ENCODE peak calls at places on chromosomes 11 and 22, in five cellular contexts. G is caudate nucleus, D is keratinocyte, F is sigmoid colon, B is pancreas. T is an unnamed sample.

GRCh38 chr22:20153945-20154344 is 3.1 kb upstream of the CCDC188 start:
- DNase-seq in B (no peak), G (no peak), F (no peak), D (no peak), T (no peak)

GRCh38 chr11:126233391-126233790 is 21.8 kb downstream of the FAM118B start:
- DNase-seq in G (no peak), F (no peak), D (no peak), B (no peak), T (no peak)

GRCh38 chr11:32881286-32881685 is 11.3 kb upstream of the QSER1 start:
- DNase-seq in B (no peak), F (no peak), G (no peak), D (no peak), T (no peak)

GRCh38 chr22:45127866-45128265 is 35.9 kb upstream of the NUP50 start:
- DNase-seq in F (no peak), G (no peak), D (peak), B (no peak), T (no peak)

GRCh38 chr22:34842630-34843029 is 223.3 kb upstream of the ISX start:
- DNase-seq in D (no peak), F (no peak), G (no peak), B (no peak), T (no peak)

GRCh38 chr22:28366856-28367255 is 312.8 kb downstream of the TTC28 start:
- DNase-seq in F (no peak), G (no peak), D (no peak), B (no peak), T (no peak)

GRCh38 chr11:93564895-93565294 is 21.7 kb upstream of the SMCO4 start:
- DNase-seq in F (no peak), D (no peak), G (no peak), B (no peak), T (no peak)

GRCh38 chr11:46248270-46249102 is 29.0 kb upstream of the CREB3L1 start:
- DNase-seq in D (peak), F (no peak), B (no peak), G (no peak), T (no peak)

GRCh38 chr22:35785181-35785923 is 67.7 kb downstream of the APOL5 start:
- DNase-seq in F (no peak), G (no peak), B (no peak), D (no peak), T (no peak)

GRCh38 chr11:15905334-15905733 is 451.0 kb downstream of the SOX6 start:
- DNase-seq in B (no peak), F (no peak), G (peak), D (no peak), T (no peak)

GRCh38 chr22:19868773-19869471 is 14.2 kb upstream of the GNB1L start:
- DNase-seq in F (peak), G (peak), B (no peak), D (no peak), T (peak)

GRCh38 chr11:135075740-135076139 is 663.7 kb upstream of the B3GAT1 start:
- DNase-seq in G (no peak), B (peak), D (peak), F (no peak), T (no peak)

GRCh38 chr22:35540600-35541253 is at the start of gene RASD2:
- DNase-seq in G (peak), D (no peak), F (peak), B (peak), T (no peak)

GRCh38 chr11:11937957-11938356 is 70.5 kb downstream of the DKK3 start:
- DNase-seq in G (no peak), D (no peak), F (no peak), B (no peak), T (no peak)

GRCh38 chr11:9613830-9614762 is 40.6 kb downstream of the WEE1 start:
- DNase-seq in B (peak), F (peak), G (peak), D (peak), T (peak)

GRCh38 chr22:41521166-41521565 is 23.1 kb downstream of the POLR3H start:
- DNase-seq in F (no peak), G (no peak), B (no peak), D (no peak), T (no peak)

GRCh38 chr11:123475478-123475877 is 45.4 kb downstream of the GRAMD1B start:
- DNase-seq in D (no peak), B (no peak), G (no peak), F (peak), T (no peak)

GRCh38 chr11:132278801-132279574 is 908.6 kb downstream of the NTM start:
- DNase-seq in D (no peak), B (no peak), F (no peak), G (no peak), T (no peak)

GRCh38 chr22:46318576-46318975 is 16.9 kb upstream of the TRMU start:
- DNase-seq in B (no peak), G (no peak), F (no peak), D (no peak), T (no peak)

GRCh38 chr22:29071261-29072045 is 1.4 kb upstream of the KREMEN1 start:
- DNase-seq in G (no peak), F (peak), D (peak), B (peak), T (no peak)

GRCh38 chr22:37481347-37481907 is 4.8 kb downstream of the MFNG start:
- DNase-seq in B (no peak), D (no peak), F (no peak), G (no peak), T (no peak)

GRCh38 chr11:110798231-110798630 is 86.0 kb upstream of the ARHGAP20 start:
- DNase-seq in F (no peak), B (no peak), D (no peak), G (no peak), T (no peak)

GRCh38 chr22:48959496-48959895 is 868.2 kb downstream of the BRD1 start:
- DNase-seq in B (peak), D (no peak), G (no peak), F (no peak), T (no peak)

GRCh38 chr11:130775306-130776043 is 140.8 kb downstream of the SNX19 start:
- DNase-seq in D (peak), F (no peak), B (no peak), G (no peak), T (no peak)

GRCh38 chr11:11441091-11441490 is 88.0 kb upstream of the CSNK2A3 start:
- DNase-seq in G (no peak), D (no peak), F (no peak), B (no peak), T (no peak)

GRCh38 chr22:37387793-37388192 is 39.5 kb downstream of the ELFN2 start:
- DNase-seq in F (no peak), B (no peak), D (no peak), G (no peak), T (no peak)

GRCh38 chr11:117218133-117218915 is 13.5 kb downstream of the PCSK7 start:
- DNase-seq in B (peak), F (peak), D (no peak), G (no peak), T (no peak)

GRCh38 chr11:120882237-120882636 is 141.7 kb upstream of the TBCEL start:
- DNase-seq in D (no peak), F (no peak), G (no peak), B (no peak), T (no peak)

GRCh38 chr11:120881591-120881990 is 142.3 kb upstream of the TBCEL start:
- DNase-seq in B (no peak), D (no peak), G (no peak), F (no peak), T (no peak)

GRCh38 chr11:120884290-120885020 is 139.4 kb upstream of the TBCEL start:
- DNase-seq in D (no peak), B (no peak), G (no peak), F (no peak), T (no peak)

GRCh38 chr11:120880791-120881190 is 143.1 kb upstream of the TBCEL start:
- DNase-seq in F (no peak), G (no peak), D (no peak), B (no peak), T (no peak)

GRCh38 chr11:120883404-120884135 is 140.3 kb upstream of the TBCEL start:
- DNase-seq in G (peak), B (no peak), F (no peak), D (no peak), T (peak)
- H3K27ac ChIP-seq in G (peak), B (no peak), F (no peak), D (no peak), T (no peak)

GRCh38 chr11:114293201-114293711 is 2.9 kb upstream of the NNMT start:
- DNase-seq in D (no peak), B (no peak), G (no peak), F (no peak), T (no peak)
- H3K27ac ChIP-seq in D (no peak), B (peak), G (no peak), F (peak), T (no peak)

DNA sequence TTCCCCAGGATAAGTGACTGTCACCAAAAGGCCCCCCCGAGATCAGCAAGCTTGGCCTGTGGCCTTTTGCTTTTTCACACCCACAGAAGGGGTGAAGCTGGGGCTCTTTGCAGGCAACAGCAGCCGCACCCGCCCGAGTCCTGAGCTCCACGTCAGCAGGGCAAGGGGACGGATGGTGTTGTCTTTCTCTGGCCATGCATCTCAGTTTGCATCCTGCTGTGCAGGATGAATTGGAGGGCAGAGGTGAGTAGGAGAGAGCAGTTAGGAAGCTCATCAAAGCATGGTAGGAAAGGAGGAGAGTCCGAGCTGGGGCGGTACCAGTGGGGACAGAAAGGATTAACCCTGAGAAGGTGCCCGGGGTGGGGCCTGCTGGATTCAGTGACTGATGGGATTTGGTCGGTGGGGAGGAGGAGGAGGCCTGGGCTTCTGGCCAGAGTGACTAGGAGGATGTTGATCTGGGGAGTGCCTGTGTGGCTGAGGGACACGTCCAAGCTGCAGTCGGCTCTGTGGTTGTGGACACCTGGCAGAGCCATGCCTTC is 14.5 kb downstream of the FAM83F start:
- DNase-seq in B (no peak), D (no peak), G (no peak), F (no peak), T (no peak)
- H3K27ac ChIP-seq in B (no peak), D (peak), G (no peak), F (no peak), T (no peak)

GRCh38 chr11:44564198-44564597 is 1.3 kb upstream of the CD82 start:
- DNase-seq in G (no peak), D (no peak), F (no peak), B (peak), T (no peak)
- H3K27ac ChIP-seq in G (peak), D (peak), F (peak), B (peak), T (peak)

DNA sequence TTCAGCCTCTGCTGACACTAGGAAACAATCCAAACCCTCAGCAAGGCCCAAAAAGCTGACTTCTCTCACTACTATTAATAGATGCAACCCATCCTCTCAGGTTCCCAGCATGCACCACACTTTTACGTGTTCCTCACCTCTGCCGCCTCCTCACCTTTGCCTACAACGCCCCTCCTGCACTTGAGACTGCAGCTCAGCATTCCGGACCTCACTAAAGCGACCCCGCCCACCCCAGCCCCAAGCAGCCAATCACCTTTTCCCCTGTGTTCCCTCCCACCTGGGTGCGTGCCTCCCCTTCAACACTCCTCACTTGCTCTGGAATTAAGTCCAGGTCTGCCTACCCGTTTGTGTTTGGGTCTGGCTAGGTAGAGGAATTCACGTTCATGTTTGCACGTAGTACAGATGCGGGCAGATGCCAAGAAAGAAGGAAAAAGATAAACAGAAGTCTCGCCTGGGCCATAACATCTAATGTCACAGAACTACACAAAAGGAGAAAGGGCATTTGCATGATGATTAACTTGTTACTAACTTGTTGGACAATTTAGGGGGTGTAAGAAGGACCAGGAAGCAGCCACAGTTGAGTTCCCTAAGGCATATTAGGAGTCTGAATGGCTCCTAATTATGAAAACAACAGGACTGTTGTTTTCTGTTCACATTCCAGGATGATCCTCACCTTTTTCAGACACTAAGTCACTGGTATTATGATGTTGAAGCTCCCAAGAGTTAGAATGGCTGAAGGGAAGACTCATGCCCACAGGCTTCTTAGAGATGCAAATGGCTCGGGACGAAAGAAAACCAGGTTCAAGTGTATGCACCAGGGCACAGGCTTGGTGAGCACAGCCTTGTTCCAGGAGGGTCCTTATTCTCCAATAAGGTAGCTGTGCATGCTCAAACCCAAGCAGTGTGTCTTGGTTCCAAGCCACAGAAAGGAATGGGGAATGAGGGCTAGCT is 102.2 kb downstream of the MICAL3 start:
- DNase-seq in G (no peak), B (no peak), D (peak), F (no peak), T (no peak)
- H3K27ac ChIP-seq in G (peak), B (no peak), D (peak), F (peak), T (no peak)

GRCh38 chr11:68541983-68542382 is 81.4 kb downstream of the PPP6R3 start:
- DNase-seq in D (no peak), G (no peak), B (no peak), F (no peak), T (no peak)

GRCh38 chr11:68545796-68546195 is 85.2 kb downstream of the PPP6R3 start:
- DNase-seq in D (no peak), F (no peak), G (no peak), B (peak), T (no peak)

GRCh38 chr11:68545347-68545746 is 84.8 kb downstream of the PPP6R3 start:
- DNase-seq in D (no peak), B (no peak), G (no peak), F (no peak), T (no peak)

GRCh38 chr11:68543594-68543993 is 83.0 kb downstream of the PPP6R3 start:
- DNase-seq in F (no peak), B (no peak), D (no peak), G (no peak), T (no peak)

GRCh38 chr11:68542617-68543016 is 82.1 kb downstream of the PPP6R3 start:
- DNase-seq in D (no peak), G (no peak), F (peak), B (no peak), T (no peak)
- H3K27ac ChIP-seq in D (no peak), G (no peak), F (peak), B (peak), T (no peak)

DNA sequence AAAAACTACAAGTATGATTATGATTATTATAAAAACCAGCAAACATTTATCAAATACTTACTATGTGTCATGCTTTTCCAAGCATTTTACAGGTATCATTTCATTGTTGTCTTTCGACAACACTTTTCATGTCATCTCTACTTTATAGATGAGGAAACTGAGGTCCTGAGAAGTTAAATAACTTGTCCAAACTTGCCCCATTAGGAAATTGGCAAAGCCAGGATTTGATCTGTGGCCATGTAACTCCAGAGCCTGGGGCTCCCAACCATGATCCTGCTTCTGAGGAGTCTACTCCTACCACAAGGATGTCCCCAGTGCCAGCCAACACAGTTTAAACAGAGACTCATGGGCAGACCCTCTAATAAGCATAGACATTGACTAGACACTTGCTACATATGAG is 15.2 kb downstream of the EHF start:
- DNase-seq in G (no peak), D (no peak), F (no peak), B (no peak), T (no peak)
- H3K27ac ChIP-seq in G (no peak), D (peak), F (no peak), B (peak), T (no peak)

GRCh38 chr22:21857501-21857914 is 9.9 kb downstream of the MAPK1 start:
- DNase-seq in D (no peak), B (no peak), F (no peak), G (no peak), T (no peak)

GRCh38 chr22:21856868-21857267 is 10.6 kb downstream of the MAPK1 start:
- DNase-seq in B (no peak), D (no peak), G (no peak), F (no peak), T (no peak)

GRCh38 chr22:21860640-21861039 is 6.8 kb downstream of the MAPK1 start:
- DNase-seq in B (no peak), F (no peak), G (no peak), D (no peak), T (no peak)

GRCh38 chr22:21856197-21856596 is 11.2 kb downstream of the MAPK1 start:
- DNase-seq in F (no peak), B (no peak), G (no peak), D (no peak), T (no peak)

DNA sequence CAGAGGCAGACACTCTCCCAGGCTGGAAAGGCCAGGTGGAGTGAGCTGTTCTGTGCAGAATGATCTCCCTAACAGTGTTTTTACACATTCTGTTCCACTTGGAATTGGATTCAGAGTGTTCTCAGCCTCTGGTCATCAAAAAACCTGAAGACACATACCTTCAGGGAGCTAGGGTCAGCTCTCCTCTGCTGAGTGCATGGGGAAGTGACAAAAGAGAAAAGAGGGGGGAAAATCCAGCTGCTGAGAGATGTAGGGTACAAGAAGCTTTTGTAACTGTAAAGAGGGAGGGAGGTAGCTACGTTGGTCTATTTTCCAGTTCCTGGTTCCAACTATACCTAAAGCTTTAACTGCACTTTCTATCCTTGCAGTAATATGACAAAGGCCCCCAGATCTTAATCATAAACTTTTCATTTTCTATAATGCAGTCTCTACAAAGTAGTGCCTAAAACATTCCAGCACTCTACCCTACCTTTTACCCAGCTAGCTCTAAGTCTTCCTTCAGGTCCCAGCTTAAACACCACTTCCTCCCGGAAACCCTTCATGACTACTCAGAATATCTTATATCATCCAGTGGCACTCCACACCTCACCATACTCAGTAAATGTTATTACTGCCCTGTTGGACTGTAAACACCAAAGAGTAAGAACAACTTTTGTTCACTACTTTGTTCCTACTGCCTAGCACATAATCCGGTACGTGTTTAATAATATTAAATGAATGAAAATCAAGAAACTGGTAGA is 9.2 kb downstream of the MAPK1 start:
- DNase-seq in G (no peak), B (no peak), D (no peak), F (no peak), T (no peak)
- H3K27ac ChIP-seq in G (peak), B (peak), D (no peak), F (peak), T (no peak)

DNA sequence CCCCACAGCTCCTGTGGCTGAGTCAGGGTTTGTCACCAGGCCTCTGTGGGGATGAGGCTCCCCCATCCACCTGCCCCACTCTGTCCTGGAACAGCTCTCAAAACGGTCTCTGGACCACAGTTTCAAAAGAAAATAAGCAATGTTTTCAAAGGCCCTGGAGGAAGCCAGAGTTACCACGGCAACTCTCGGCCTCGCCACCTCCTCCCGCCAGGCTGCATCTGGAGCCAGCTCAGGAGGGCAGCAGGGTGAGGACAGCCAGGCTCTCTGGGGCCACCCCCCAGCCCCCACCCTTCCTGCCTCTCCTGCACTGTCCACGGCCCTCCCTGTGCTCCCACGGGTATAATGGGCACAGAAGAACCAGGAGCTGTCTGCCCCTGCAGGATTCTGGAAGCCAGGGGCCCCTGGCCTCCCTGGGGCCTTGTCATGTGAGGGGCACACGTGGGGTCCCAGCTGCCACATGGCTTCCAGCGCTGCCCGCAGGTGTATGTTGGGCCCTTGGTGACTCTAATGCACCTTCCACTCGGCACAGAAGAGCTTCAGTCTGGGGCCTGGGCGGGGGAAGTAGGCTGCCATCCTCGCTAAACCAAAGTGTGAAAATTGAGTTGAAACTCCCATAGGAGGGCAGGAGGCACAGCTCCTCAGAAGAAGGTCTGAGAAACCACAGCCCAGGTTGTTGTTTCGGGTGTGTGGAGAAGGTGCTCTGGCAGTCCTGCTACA is 10.3 kb downstream of the CD81 start:
- DNase-seq in F (no peak), D (no peak), G (no peak), B (no peak), T (no peak)
- H3K27ac ChIP-seq in F (peak), D (no peak), G (peak), B (no peak), T (peak)

T was measured in substantia nigra.